ENCODE peak calls at places on chromosomes 6 and 20, in eight cellular contexts. One of them, this sample, is unnamed.

GRCh38 chr6:44676826-44677433 is 289.4 kb downstream of the CDC5L start:
- DNase-seq in stimulated activated CD8-positive, alpha-beta memory T cell treated with anti-CD3 and anti-CD28 coated beads, Interleukin-12 subunit alpha, Interleukin-12 subunit beta, amount 100 ng/mL, for 4 hours: no peak
- DNase-seq in activated naive CD4-positive, alpha-beta T cell treated with anti-CD3 and anti-CD28 coated beads for 36 hours: no peak
- DNase-seq in Caco-2: no peak
- DNase-seq in NAMALWA: no peak
- DNase-seq in right cardiac atrium: no peak
- DNase-seq in CD8-positive, alpha-beta memory T cell: no peak
- DNase-seq in pancreas: no peak
- DNase-seq in this sample: no peak

GRCh38 chr20:24691901-24692351 is 222.5 kb downstream of the SYNDIG1 start:
- DNase-seq in stimulated activated CD8-positive, alpha-beta memory T cell treated with anti-CD3 and anti-CD28 coated beads, Interleukin-12 subunit alpha, Interleukin-12 subunit beta, amount 100 ng/mL, for 4 hours: no peak
- DNase-seq in activated naive CD4-positive, alpha-beta T cell treated with anti-CD3 and anti-CD28 coated beads for 36 hours: no peak
- DNase-seq in Caco-2: no peak
- DNase-seq in NAMALWA: no peak
- DNase-seq in right cardiac atrium: no peak
- DNase-seq in CD8-positive, alpha-beta memory T cell: no peak
- DNase-seq in pancreas: no peak
- DNase-seq in this sample: no peak

GRCh38 chr6:52553158-52553557 is 23.7 kb downstream of the TRAM2 start:
- DNase-seq in stimulated activated CD8-positive, alpha-beta memory T cell treated with anti-CD3 and anti-CD28 coated beads, Interleukin-12 subunit alpha, Interleukin-12 subunit beta, amount 100 ng/mL, for 4 hours: no peak
- DNase-seq in activated naive CD4-positive, alpha-beta T cell treated with anti-CD3 and anti-CD28 coated beads for 36 hours: no peak
- DNase-seq in Caco-2: no peak
- DNase-seq in NAMALWA: no peak
- DNase-seq in right cardiac atrium: no peak
- DNase-seq in CD8-positive, alpha-beta memory T cell: no peak
- DNase-seq in pancreas: no peak
- DNase-seq in this sample: no peak

GRCh38 chr6:39812496-39812852 is 20.3 kb downstream of the DAAM2 start:
- DNase-seq in stimulated activated CD8-positive, alpha-beta memory T cell treated with anti-CD3 and anti-CD28 coated beads, Interleukin-12 subunit alpha, Interleukin-12 subunit beta, amount 100 ng/mL, for 4 hours: no peak
- DNase-seq in activated naive CD4-positive, alpha-beta T cell treated with anti-CD3 and anti-CD28 coated beads for 36 hours: no peak
- DNase-seq in Caco-2: no peak
- DNase-seq in NAMALWA: no peak
- DNase-seq in right cardiac atrium: peak; percentile 2
- DNase-seq in CD8-positive, alpha-beta memory T cell: no peak
- DNase-seq in pancreas: no peak
- DNase-seq in this sample: no peak

GRCh38 chr6:158316022-158316421 is 3.8 kb downstream of the TULP4 start:
- DNase-seq in stimulated activated CD8-positive, alpha-beta memory T cell treated with anti-CD3 and anti-CD28 coated beads, Interleukin-12 subunit alpha, Interleukin-12 subunit beta, amount 100 ng/mL, for 4 hours: no peak
- DNase-seq in activated naive CD4-positive, alpha-beta T cell treated with anti-CD3 and anti-CD28 coated beads for 36 hours: no peak
- DNase-seq in Caco-2: no peak
- DNase-seq in NAMALWA: no peak
- DNase-seq in right cardiac atrium: no peak
- DNase-seq in CD8-positive, alpha-beta memory T cell: no peak
- DNase-seq in pancreas: no peak
- DNase-seq in this sample: no peak

GRCh38 chr20:38873050-38873581 is 53.1 kb upstream of the FAM83D start:
- DNase-seq in stimulated activated CD8-positive, alpha-beta memory T cell treated with anti-CD3 and anti-CD28 coated beads, Interleukin-12 subunit alpha, Interleukin-12 subunit beta, amount 100 ng/mL, for 4 hours: peak; percentile 71
- DNase-seq in activated naive CD4-positive, alpha-beta T cell treated with anti-CD3 and anti-CD28 coated beads for 36 hours: peak; percentile 90
- DNase-seq in Caco-2: no peak
- DNase-seq in NAMALWA: peak; percentile 65
- DNase-seq in right cardiac atrium: no peak
- DNase-seq in CD8-positive, alpha-beta memory T cell: peak; percentile 89
- DNase-seq in pancreas: no peak
- DNase-seq in this sample: no peak

GRCh38 chr20:57387463-57387862 is 3.7 kb upstream of the RBM38 start:
- DNase-seq in stimulated activated CD8-positive, alpha-beta memory T cell treated with anti-CD3 and anti-CD28 coated beads, Interleukin-12 subunit alpha, Interleukin-12 subunit beta, amount 100 ng/mL, for 4 hours: no peak
- DNase-seq in activated naive CD4-positive, alpha-beta T cell treated with anti-CD3 and anti-CD28 coated beads for 36 hours: no peak
- DNase-seq in Caco-2: no peak
- DNase-seq in NAMALWA: peak; percentile 49
- DNase-seq in right cardiac atrium: no peak
- DNase-seq in CD8-positive, alpha-beta memory T cell: no peak
- DNase-seq in pancreas: no peak
- DNase-seq in this sample: no peak

GRCh38 chr20:31894980-31895675 is 24.7 kb downstream of the TTLL9 start:
- DNase-seq in stimulated activated CD8-positive, alpha-beta memory T cell treated with anti-CD3 and anti-CD28 coated beads, Interleukin-12 subunit alpha, Interleukin-12 subunit beta, amount 100 ng/mL, for 4 hours: no peak
- DNase-seq in activated naive CD4-positive, alpha-beta T cell treated with anti-CD3 and anti-CD28 coated beads for 36 hours: no peak
- DNase-seq in Caco-2: peak; percentile 38
- DNase-seq in NAMALWA: peak; percentile 93
- DNase-seq in right cardiac atrium: peak; percentile 75
- DNase-seq in CD8-positive, alpha-beta memory T cell: no peak
- DNase-seq in pancreas: no peak
- DNase-seq in this sample: peak; percentile 5

GRCh38 chr6:7201732-7202541 is 94.2 kb downstream of the RREB1 start:
- DNase-seq in stimulated activated CD8-positive, alpha-beta memory T cell treated with anti-CD3 and anti-CD28 coated beads, Interleukin-12 subunit alpha, Interleukin-12 subunit beta, amount 100 ng/mL, for 4 hours: peak; percentile 19
- DNase-seq in activated naive CD4-positive, alpha-beta T cell treated with anti-CD3 and anti-CD28 coated beads for 36 hours: peak; percentile 34
- DNase-seq in Caco-2: no peak
- DNase-seq in NAMALWA: peak; percentile 14
- DNase-seq in right cardiac atrium: peak; percentile 76
- DNase-seq in CD8-positive, alpha-beta memory T cell: no peak
- DNase-seq in pancreas: no peak
- DNase-seq in this sample: peak; percentile 94

GRCh38 chr20:37348643-37349516 is 2.9 kb downstream of the SRC start:
- DNase-seq in stimulated activated CD8-positive, alpha-beta memory T cell treated with anti-CD3 and anti-CD28 coated beads, Interleukin-12 subunit alpha, Interleukin-12 subunit beta, amount 100 ng/mL, for 4 hours: no peak
- DNase-seq in activated naive CD4-positive, alpha-beta T cell treated with anti-CD3 and anti-CD28 coated beads for 36 hours: no peak
- DNase-seq in Caco-2: no peak
- DNase-seq in NAMALWA: no peak
- DNase-seq in right cardiac atrium: peak; percentile 42
- DNase-seq in CD8-positive, alpha-beta memory T cell: no peak
- DNase-seq in pancreas: no peak
- DNase-seq in this sample: no peak

GRCh38 chr6:1625352-1625773 is 15.6 kb downstream of the FOXC1 start:
- DNase-seq in stimulated activated CD8-positive, alpha-beta memory T cell treated with anti-CD3 and anti-CD28 coated beads, Interleukin-12 subunit alpha, Interleukin-12 subunit beta, amount 100 ng/mL, for 4 hours: no peak
- DNase-seq in activated naive CD4-positive, alpha-beta T cell treated with anti-CD3 and anti-CD28 coated beads for 36 hours: no peak
- DNase-seq in Caco-2: no peak
- DNase-seq in NAMALWA: no peak
- DNase-seq in right cardiac atrium: no peak
- DNase-seq in CD8-positive, alpha-beta memory T cell: no peak
- DNase-seq in pancreas: no peak
- DNase-seq in this sample: no peak

GRCh38 chr6:22631101-22631500 is 61.7 kb downstream of the HDGFL1 start:
- DNase-seq in stimulated activated CD8-positive, alpha-beta memory T cell treated with anti-CD3 and anti-CD28 coated beads, Interleukin-12 subunit alpha, Interleukin-12 subunit beta, amount 100 ng/mL, for 4 hours: no peak
- DNase-seq in activated naive CD4-positive, alpha-beta T cell treated with anti-CD3 and anti-CD28 coated beads for 36 hours: no peak
- DNase-seq in Caco-2: no peak
- DNase-seq in NAMALWA: no peak
- DNase-seq in right cardiac atrium: peak; percentile 70
- DNase-seq in CD8-positive, alpha-beta memory T cell: no peak
- DNase-seq in pancreas: no peak
- DNase-seq in this sample: no peak

GRCh38 chr20:14470231-14470894 is 133.0 kb upstream of the FLRT3 start:
- DNase-seq in stimulated activated CD8-positive, alpha-beta memory T cell treated with anti-CD3 and anti-CD28 coated beads, Interleukin-12 subunit alpha, Interleukin-12 subunit beta, amount 100 ng/mL, for 4 hours: no peak
- DNase-seq in activated naive CD4-positive, alpha-beta T cell treated with anti-CD3 and anti-CD28 coated beads for 36 hours: no peak
- DNase-seq in Caco-2: no peak
- DNase-seq in NAMALWA: no peak
- DNase-seq in right cardiac atrium: no peak
- DNase-seq in CD8-positive, alpha-beta memory T cell: no peak
- DNase-seq in pancreas: no peak
- DNase-seq in this sample: no peak

GRCh38 chr6:148612043-148612442 is 134.8 kb upstream of the UST start:
- DNase-seq in stimulated activated CD8-positive, alpha-beta memory T cell treated with anti-CD3 and anti-CD28 coated beads, Interleukin-12 subunit alpha, Interleukin-12 subunit beta, amount 100 ng/mL, for 4 hours: no peak
- DNase-seq in activated naive CD4-positive, alpha-beta T cell treated with anti-CD3 and anti-CD28 coated beads for 36 hours: no peak
- DNase-seq in Caco-2: no peak
- DNase-seq in NAMALWA: no peak
- DNase-seq in right cardiac atrium: no peak
- DNase-seq in CD8-positive, alpha-beta memory T cell: no peak
- DNase-seq in pancreas: no peak
- DNase-seq in this sample: no peak

GRCh38 chr6:53956068-53956711 is 155.1 kb upstream of the MLIP start:
- DNase-seq in stimulated activated CD8-positive, alpha-beta memory T cell treated with anti-CD3 and anti-CD28 coated beads, Interleukin-12 subunit alpha, Interleukin-12 subunit beta, amount 100 ng/mL, for 4 hours: no peak
- DNase-seq in activated naive CD4-positive, alpha-beta T cell treated with anti-CD3 and anti-CD28 coated beads for 36 hours: peak; percentile 46
- DNase-seq in Caco-2: peak; percentile 77
- DNase-seq in NAMALWA: peak; percentile 41
- DNase-seq in right cardiac atrium: peak; percentile 87
- DNase-seq in CD8-positive, alpha-beta memory T cell: no peak
- DNase-seq in pancreas: no peak
- DNase-seq in this sample: peak; percentile 71

GRCh38 chr20:4008877-4009276 is 6.5 kb downstream of the RNF24 start:
- DNase-seq in stimulated activated CD8-positive, alpha-beta memory T cell treated with anti-CD3 and anti-CD28 coated beads, Interleukin-12 subunit alpha, Interleukin-12 subunit beta, amount 100 ng/mL, for 4 hours: no peak
- DNase-seq in activated naive CD4-positive, alpha-beta T cell treated with anti-CD3 and anti-CD28 coated beads for 36 hours: peak; percentile 25
- DNase-seq in Caco-2: no peak
- DNase-seq in NAMALWA: no peak
- DNase-seq in right cardiac atrium: no peak
- DNase-seq in CD8-positive, alpha-beta memory T cell: no peak
- DNase-seq in pancreas: no peak
- DNase-seq in this sample: no peak

GRCh38 chr6:135181333-135182119 is 418 bp downstream of the MYB start:
- DNase-seq in stimulated activated CD8-positive, alpha-beta memory T cell treated with anti-CD3 and anti-CD28 coated beads, Interleukin-12 subunit alpha, Interleukin-12 subunit beta, amount 100 ng/mL, for 4 hours: no peak
- DNase-seq in activated naive CD4-positive, alpha-beta T cell treated with anti-CD3 and anti-CD28 coated beads for 36 hours: peak; percentile 20
- DNase-seq in Caco-2: peak; percentile 12
- DNase-seq in NAMALWA: peak; percentile 54
- DNase-seq in right cardiac atrium: peak; percentile 34
- DNase-seq in CD8-positive, alpha-beta memory T cell: no peak
- DNase-seq in pancreas: peak; percentile 42
- DNase-seq in this sample: no peak

GRCh38 chr6:121765060-121765459 is 329.6 kb downstream of the GJA1 start:
- DNase-seq in stimulated activated CD8-positive, alpha-beta memory T cell treated with anti-CD3 and anti-CD28 coated beads, Interleukin-12 subunit alpha, Interleukin-12 subunit beta, amount 100 ng/mL, for 4 hours: no peak
- DNase-seq in activated naive CD4-positive, alpha-beta T cell treated with anti-CD3 and anti-CD28 coated beads for 36 hours: no peak
- DNase-seq in Caco-2: no peak
- DNase-seq in NAMALWA: no peak
- DNase-seq in right cardiac atrium: no peak
- DNase-seq in CD8-positive, alpha-beta memory T cell: no peak
- DNase-seq in pancreas: no peak
- DNase-seq in this sample: no peak

GRCh38 chr6:42978487-42978792 is 541 bp downstream of the PEX6 start:
- DNase-seq in stimulated activated CD8-positive, alpha-beta memory T cell treated with anti-CD3 and anti-CD28 coated beads, Interleukin-12 subunit alpha, Interleukin-12 subunit beta, amount 100 ng/mL, for 4 hours: no peak
- DNase-seq in activated naive CD4-positive, alpha-beta T cell treated with anti-CD3 and anti-CD28 coated beads for 36 hours: peak; percentile 30
- DNase-seq in Caco-2: peak; percentile 48
- DNase-seq in NAMALWA: no peak
- DNase-seq in right cardiac atrium: peak; percentile 69
- DNase-seq in CD8-positive, alpha-beta memory T cell: no peak
- DNase-seq in pancreas: peak; percentile 88
- DNase-seq in this sample: no peak

GRCh38 chr6:157579467-157580031 is 198.6 kb downstream of the ZDHHC14 start:
- DNase-seq in stimulated activated CD8-positive, alpha-beta memory T cell treated with anti-CD3 and anti-CD28 coated beads, Interleukin-12 subunit alpha, Interleukin-12 subunit beta, amount 100 ng/mL, for 4 hours: no peak
- DNase-seq in activated naive CD4-positive, alpha-beta T cell treated with anti-CD3 and anti-CD28 coated beads for 36 hours: no peak
- DNase-seq in Caco-2: no peak
- DNase-seq in NAMALWA: no peak
- DNase-seq in right cardiac atrium: no peak
- DNase-seq in CD8-positive, alpha-beta memory T cell: no peak
- DNase-seq in pancreas: no peak
- DNase-seq in this sample: no peak

GRCh38 chr6:129733290-129733689 is 23.3 kb upstream of the ARHGAP18 start:
- DNase-seq in stimulated activated CD8-positive, alpha-beta memory T cell treated with anti-CD3 and anti-CD28 coated beads, Interleukin-12 subunit alpha, Interleukin-12 subunit beta, amount 100 ng/mL, for 4 hours: no peak
- DNase-seq in activated naive CD4-positive, alpha-beta T cell treated with anti-CD3 and anti-CD28 coated beads for 36 hours: peak; percentile 17
- DNase-seq in Caco-2: no peak
- DNase-seq in NAMALWA: no peak
- DNase-seq in right cardiac atrium: no peak
- DNase-seq in CD8-positive, alpha-beta memory T cell: no peak
- DNase-seq in pancreas: no peak
- DNase-seq in this sample: no peak

GRCh38 chr6:163414367-163415175 is at the start of gene QKI:
- DNase-seq in stimulated activated CD8-positive, alpha-beta memory T cell treated with anti-CD3 and anti-CD28 coated beads, Interleukin-12 subunit alpha, Interleukin-12 subunit beta, amount 100 ng/mL, for 4 hours: peak; percentile 69
- DNase-seq in activated naive CD4-positive, alpha-beta T cell treated with anti-CD3 and anti-CD28 coated beads for 36 hours: peak; percentile 75
- DNase-seq in Caco-2: peak; percentile 68
- DNase-seq in NAMALWA: peak; percentile 77
- DNase-seq in right cardiac atrium: peak; percentile 96
- DNase-seq in CD8-positive, alpha-beta memory T cell: peak; percentile 80
- DNase-seq in pancreas: peak; percentile 93
- DNase-seq in this sample: peak; percentile 60

GRCh38 chr6:136503303-136503702 is 46.9 kb downstream of the MAP7 start:
- DNase-seq in stimulated activated CD8-positive, alpha-beta memory T cell treated with anti-CD3 and anti-CD28 coated beads, Interleukin-12 subunit alpha, Interleukin-12 subunit beta, amount 100 ng/mL, for 4 hours: no peak
- DNase-seq in activated naive CD4-positive, alpha-beta T cell treated with anti-CD3 and anti-CD28 coated beads for 36 hours: no peak
- DNase-seq in Caco-2: no peak
- DNase-seq in NAMALWA: no peak
- DNase-seq in right cardiac atrium: no peak
- DNase-seq in CD8-positive, alpha-beta memory T cell: no peak
- DNase-seq in pancreas: no peak
- DNase-seq in this sample: no peak

GRCh38 chr20:41050361-41051019 is 21.9 kb downstream of the TOP1 start:
- DNase-seq in stimulated activated CD8-positive, alpha-beta memory T cell treated with anti-CD3 and anti-CD28 coated beads, Interleukin-12 subunit alpha, Interleukin-12 subunit beta, amount 100 ng/mL, for 4 hours: no peak
- DNase-seq in activated naive CD4-positive, alpha-beta T cell treated with anti-CD3 and anti-CD28 coated beads for 36 hours: no peak
- DNase-seq in Caco-2: no peak
- DNase-seq in NAMALWA: no peak
- DNase-seq in right cardiac atrium: no peak
- DNase-seq in CD8-positive, alpha-beta memory T cell: no peak
- DNase-seq in pancreas: no peak
- DNase-seq in this sample: peak; percentile 31

GRCh38 chr20:63134201-63134612 is 81.7 kb downstream of the YTHDF1 start:
- DNase-seq in stimulated activated CD8-positive, alpha-beta memory T cell treated with anti-CD3 and anti-CD28 coated beads, Interleukin-12 subunit alpha, Interleukin-12 subunit beta, amount 100 ng/mL, for 4 hours: no peak
- DNase-seq in activated naive CD4-positive, alpha-beta T cell treated with anti-CD3 and anti-CD28 coated beads for 36 hours: no peak
- DNase-seq in Caco-2: peak; percentile 38
- DNase-seq in NAMALWA: peak; percentile 74
- DNase-seq in right cardiac atrium: no peak
- DNase-seq in CD8-positive, alpha-beta memory T cell: no peak
- DNase-seq in pancreas: peak; percentile 72
- DNase-seq in this sample: no peak

GRCh38 chr20:50821257-50821921 is 26.5 kb downstream of the BCAS4 start:
- DNase-seq in stimulated activated CD8-positive, alpha-beta memory T cell treated with anti-CD3 and anti-CD28 coated beads, Interleukin-12 subunit alpha, Interleukin-12 subunit beta, amount 100 ng/mL, for 4 hours: no peak
- DNase-seq in activated naive CD4-positive, alpha-beta T cell treated with anti-CD3 and anti-CD28 coated beads for 36 hours: no peak
- DNase-seq in Caco-2: no peak
- DNase-seq in NAMALWA: peak; percentile 59
- DNase-seq in right cardiac atrium: no peak
- DNase-seq in CD8-positive, alpha-beta memory T cell: no peak
- DNase-seq in pancreas: no peak
- DNase-seq in this sample: no peak

GRCh38 chr6:149901444-149902140 is 3.7 kb upstream of the RAET1E start:
- DNase-seq in stimulated activated CD8-positive, alpha-beta memory T cell treated with anti-CD3 and anti-CD28 coated beads, Interleukin-12 subunit alpha, Interleukin-12 subunit beta, amount 100 ng/mL, for 4 hours: no peak
- DNase-seq in activated naive CD4-positive, alpha-beta T cell treated with anti-CD3 and anti-CD28 coated beads for 36 hours: no peak
- DNase-seq in Caco-2: no peak
- DNase-seq in NAMALWA: no peak
- DNase-seq in right cardiac atrium: no peak
- DNase-seq in CD8-positive, alpha-beta memory T cell: no peak
- DNase-seq in pancreas: no peak
- DNase-seq in this sample: no peak

GRCh38 chr20:17571153-17571527 is 1.3 kb downstream of the DSTN start:
- DNase-seq in stimulated activated CD8-positive, alpha-beta memory T cell treated with anti-CD3 and anti-CD28 coated beads, Interleukin-12 subunit alpha, Interleukin-12 subunit beta, amount 100 ng/mL, for 4 hours: no peak
- DNase-seq in activated naive CD4-positive, alpha-beta T cell treated with anti-CD3 and anti-CD28 coated beads for 36 hours: peak; percentile 51
- DNase-seq in Caco-2: no peak
- DNase-seq in NAMALWA: peak; percentile 72
- DNase-seq in right cardiac atrium: no peak
- DNase-seq in CD8-positive, alpha-beta memory T cell: no peak
- DNase-seq in pancreas: no peak
- DNase-seq in this sample: no peak

GRCh38 chr6:27250955-27251671 is 3.6 kb downstream of the PRSS16 start:
- DNase-seq in stimulated activated CD8-positive, alpha-beta memory T cell treated with anti-CD3 and anti-CD28 coated beads, Interleukin-12 subunit alpha, Interleukin-12 subunit beta, amount 100 ng/mL, for 4 hours: peak; percentile 34
- DNase-seq in activated naive CD4-positive, alpha-beta T cell treated with anti-CD3 and anti-CD28 coated beads for 36 hours: peak; percentile 83
- DNase-seq in Caco-2: peak; percentile 96
- DNase-seq in NAMALWA: peak; percentile 76
- DNase-seq in right cardiac atrium: peak; percentile 84
- DNase-seq in CD8-positive, alpha-beta memory T cell: no peak
- DNase-seq in pancreas: peak; percentile 97
- DNase-seq in this sample: no peak

GRCh38 chr6:31940256-31940664 is 5.6 kb upstream of the CFB start:
- DNase-seq in stimulated activated CD8-positive, alpha-beta memory T cell treated with anti-CD3 and anti-CD28 coated beads, Interleukin-12 subunit alpha, Interleukin-12 subunit beta, amount 100 ng/mL, for 4 hours: no peak
- DNase-seq in activated naive CD4-positive, alpha-beta T cell treated with anti-CD3 and anti-CD28 coated beads for 36 hours: no peak
- DNase-seq in Caco-2: peak; percentile 73
- DNase-seq in NAMALWA: no peak
- DNase-seq in right cardiac atrium: no peak
- DNase-seq in CD8-positive, alpha-beta memory T cell: no peak
- DNase-seq in pancreas: no peak
- DNase-seq in this sample: no peak

GRCh38 chr6:35611235-35611634 is 77.5 kb downstream of the FKBP5 start:
- DNase-seq in stimulated activated CD8-positive, alpha-beta memory T cell treated with anti-CD3 and anti-CD28 coated beads, Interleukin-12 subunit alpha, Interleukin-12 subunit beta, amount 100 ng/mL, for 4 hours: no peak
- DNase-seq in activated naive CD4-positive, alpha-beta T cell treated with anti-CD3 and anti-CD28 coated beads for 36 hours: peak; percentile 65
- DNase-seq in Caco-2: no peak
- DNase-seq in NAMALWA: no peak
- DNase-seq in right cardiac atrium: no peak
- DNase-seq in CD8-positive, alpha-beta memory T cell: peak; percentile 47
- DNase-seq in pancreas: no peak
- DNase-seq in this sample: no peak

GRCh38 chr6:77450924-77451323 is 12.4 kb downstream of the HTR1B start:
- DNase-seq in stimulated activated CD8-positive, alpha-beta memory T cell treated with anti-CD3 and anti-CD28 coated beads, Interleukin-12 subunit alpha, Interleukin-12 subunit beta, amount 100 ng/mL, for 4 hours: no peak
- DNase-seq in activated naive CD4-positive, alpha-beta T cell treated with anti-CD3 and anti-CD28 coated beads for 36 hours: no peak
- DNase-seq in Caco-2: no peak
- DNase-seq in NAMALWA: no peak
- DNase-seq in right cardiac atrium: no peak
- DNase-seq in CD8-positive, alpha-beta memory T cell: no peak
- DNase-seq in pancreas: no peak
- DNase-seq in this sample: no peak

GRCh38 chr20:37670426-37670825 is 23.4 kb upstream of the CTNNBL1 start:
- DNase-seq in stimulated activated CD8-positive, alpha-beta memory T cell treated with anti-CD3 and anti-CD28 coated beads, Interleukin-12 subunit alpha, Interleukin-12 subunit beta, amount 100 ng/mL, for 4 hours: no peak
- DNase-seq in activated naive CD4-positive, alpha-beta T cell treated with anti-CD3 and anti-CD28 coated beads for 36 hours: no peak
- DNase-seq in Caco-2: no peak
- DNase-seq in NAMALWA: no peak
- DNase-seq in right cardiac atrium: peak; percentile 74
- DNase-seq in CD8-positive, alpha-beta memory T cell: no peak
- DNase-seq in pancreas: peak; percentile 50
- DNase-seq in this sample: no peak

GRCh38 chr6:123802351-123802696 is 1.3 kb upstream of the NKAIN2 start:
- DNase-seq in stimulated activated CD8-positive, alpha-beta memory T cell treated with anti-CD3 and anti-CD28 coated beads, Interleukin-12 subunit alpha, Interleukin-12 subunit beta, amount 100 ng/mL, for 4 hours: no peak
- DNase-seq in activated naive CD4-positive, alpha-beta T cell treated with anti-CD3 and anti-CD28 coated beads for 36 hours: no peak
- DNase-seq in Caco-2: no peak
- DNase-seq in NAMALWA: no peak
- DNase-seq in right cardiac atrium: no peak
- DNase-seq in CD8-positive, alpha-beta memory T cell: no peak
- DNase-seq in pancreas: no peak
- DNase-seq in this sample: no peak